ENCODE peak calls at places on chromosomes 4 and X, in nine cellular contexts. K is stimulated activated naive B cell treated with anti-CD40 and anti-IgM and Interleukin-4, amounts not matched to agents 10 μg/mL and 1 μg/mL and 100 μg/mL, for 72 hours; F is activated CD4-positive, alpha-beta T cell treated with anti-CD3 and anti-CD28 coated beads for 48 hours; B is body of pancreas; R is thyroid gland; A is stimulated activated naive CD8-positive, alpha-beta T cell treated with anti-CD3 and anti-CD28 coated beads, Interleukin-15, Interleukin-2, amounts not matched to agents 100 U/mL and 50 U/mL, for 24 hours; X is activated gamma-delta T cell treated with Interleukin-2 at 50 U/mL for 16 hours; Q is NCI-H510A treated with DMSO at 0.1 percent for 48 hours; O is mesothelial cell of epicardium. Z is an unnamed sample.

GRCh38 chr4:3783691-3784306 is 17.6 kb downstream of the ADRA2C start:
- DNase-seq in R (no peak), O (no peak), A (peak; percentile 21), X (no peak), F (peak; percentile 43), B (peak; percentile 24), Q (no peak), K (no peak), Z (no peak)

GRCh38 chrX:22220941-22221340 is 51.8 kb upstream of the CBLL2 start:
- DNase-seq in R (no peak), Q (no peak), O (no peak), A (no peak), X (no peak), K (no peak), F (no peak), B (no peak), Z (no peak)

GRCh38 chr4:23484689-23485088 is 405.2 kb downstream of the PPARGC1A start:
- DNase-seq in K (no peak), B (no peak), O (no peak), Q (no peak), X (no peak), F (no peak), A (no peak), R (no peak), Z (no peak)

GRCh38 chr4:27442146-27442545 is 581.5 kb downstream of the STIM2 start:
- DNase-seq in X (no peak), Q (no peak), A (no peak), O (no peak), B (no peak), R (no peak), F (no peak), K (no peak), Z (no peak)

GRCh38 chrX:129876734-129877395 is 29.1 kb upstream of the UTP14A start:
- DNase-seq in A (no peak), R (no peak), B (no peak), K (no peak), F (no peak), X (no peak), O (no peak), Q (peak; percentile 97), Z (no peak)

GRCh38 chr4:169716677-169717076 is 41.1 kb downstream of the HPF1 start:
- DNase-seq in B (no peak), F (no peak), A (no peak), O (no peak), X (no peak), Q (no peak), K (no peak), R (no peak), Z (no peak)

GRCh38 chr4:186485621-186486062 is 69.7 kb downstream of the MTNR1A start:
- DNase-seq in B (peak; percentile 29), F (no peak), O (no peak), R (peak; percentile 52), K (no peak), X (no peak), Q (no peak), A (no peak), Z (peak; percentile 57)

GRCh38 chr4:185576918-185577591 is 41.7 kb upstream of the PDLIM3 start:
- DNase-seq in X (no peak), R (no peak), F (no peak), K (no peak), B (no peak), A (no peak), O (no peak), Q (no peak), Z (no peak)

GRCh38 chr4:48025005-48025404 is 8.4 kb downstream of the NIPAL1 start:
- DNase-seq in Q (peak; percentile 71), F (no peak), O (no peak), B (no peak), R (peak; percentile 28), A (no peak), X (no peak), K (no peak), Z (no peak)

GRCh38 chr4:17619416-17620105 is 5.1 kb downstream of the MED28 start:
- DNase-seq in X (no peak), Q (no peak), K (no peak), A (no peak), O (no peak), F (no peak), R (no peak), B (no peak), Z (no peak)

GRCh38 chr4:10006604-10007435 is 14.5 kb downstream of the SLC2A9 start:
- DNase-seq in R (peak; percentile 94), F (peak; percentile 20), A (no peak), K (no peak), B (peak; percentile 72), X (no peak), O (no peak), Q (no peak), Z (no peak)

GRCh38 chr4:161411901-161412300 is 751.9 kb downstream of the FSTL5 start:
- DNase-seq in B (no peak), F (no peak), X (no peak), O (no peak), R (no peak), K (no peak), Q (no peak), A (no peak), Z (no peak)

GRCh38 chr4:36039031-36039430 is 205.3 kb downstream of the ARAP2 start:
- DNase-seq in O (no peak), A (no peak), R (no peak), K (no peak), F (no peak), B (no peak), Q (no peak), X (no peak), Z (no peak)

GRCh38 chrX:79084923-79085322 is 59.6 kb upstream of the GPR174 start:
- DNase-seq in K (no peak), R (no peak), B (no peak), F (no peak), X (no peak), A (no peak), O (no peak), Q (no peak), Z (no peak)

GRCh38 chrX:107118322-107119147 is at the start of gene RBM41:
- DNase-seq in B (peak; percentile 83), F (peak; percentile 78), Q (peak; percentile 78), O (no peak), X (peak; percentile 51), K (peak; percentile 66), R (peak; percentile 84), A (peak; percentile 69), Z (peak; percentile 70)

GRCh38 chr4:69497081-69497480 is 1.4 kb upstream of the UGT2B4 start:
- DNase-seq in R (no peak), O (no peak), X (no peak), Q (no peak), K (no peak), B (no peak), A (no peak), F (no peak), Z (no peak)

GRCh38 chr4:78441786-78442185 is 109.8 kb upstream of the ANXA3 start:
- DNase-seq in X (no peak), F (no peak), O (no peak), A (no peak), R (no peak), K (no peak), B (no peak), Q (no peak), Z (no peak)

GRCh38 chr4:138186264-138186663 is 55.9 kb downstream of the SLC7A11 start:
- DNase-seq in Q (no peak), B (no peak), O (no peak), R (no peak), X (no peak), K (no peak), F (no peak), A (no peak), Z (no peak)

GRCh38 chr4:90078440-90078839 is 48.8 kb upstream of the CCSER1 start:
- DNase-seq in B (no peak), K (no peak), R (no peak), O (no peak), X (no peak), F (no peak), Q (no peak), A (no peak), Z (no peak)

GRCh38 chr4:48102303-48102702 is 31.7 kb downstream of the TXK start:
- DNase-seq in B (no peak), Q (no peak), K (no peak), R (no peak), O (no peak), A (no peak), X (no peak), F (no peak), Z (no peak)

GRCh38 chrX:140091276-140091886 is 126.1 kb upstream of the CXorf66 start:
- DNase-seq in O (peak; percentile 20), X (no peak), B (peak; percentile 2), K (peak; percentile 10), A (peak; percentile 9), Q (no peak), F (peak; percentile 30), R (peak; percentile 46), Z (no peak)

GRCh38 chr4:8840006-8840793 is 31.4 kb downstream of the HMX1 start:
- DNase-seq in Q (no peak), F (no peak), K (no peak), A (no peak), B (no peak), O (no peak), R (no peak), X (no peak), Z (no peak)

GRCh38 chrX:153321381-153322105 is at the start of gene PNMA6F:
- DNase-seq in A (no peak), K (no peak), F (no peak), Q (no peak), O (no peak), B (no peak), X (no peak), R (no peak), Z (no peak)

GRCh38 chrX:150372280-150372679 is 9.2 kb downstream of the MAMLD1 start:
- DNase-seq in B (no peak), F (no peak), K (no peak), O (no peak), A (no peak), X (no peak), R (no peak), Q (no peak), Z (no peak)

GRCh38 chrX:1093112-1093511 is 119.3 kb downstream of the CRLF2 start:
- DNase-seq in Q (no peak), K (no peak), A (peak; percentile 45), X (peak; percentile 8), F (peak; percentile 49), R (no peak), O (no peak), B (no peak), Z (no peak)

GRCh38 chr4:79920454-79920853 is 152.6 kb downstream of the ANTXR2 start:
- DNase-seq in X (no peak), F (no peak), B (no peak), Q (no peak), O (no peak), R (no peak), A (no peak), K (no peak), Z (no peak)

Z was measured in anterior cingulate cortex.